ENCODE peak calls at places on chromosome 6, in ten cellular contexts. Y, Q, I, C, L, E, O, G, T and B are unnamed samples.

GRCh38 chr6:53982361-53983050 is 128.7 kb upstream of the MLIP start:
- DNase-seq in Y (no peak), Q (no peak), I (no peak), C (no peak), L (no peak), E (no peak), O (no peak), G (no peak), T (peak; percentile 75), B (no peak)

GRCh38 chr6:44051516-44051915 is 75.7 kb downstream of the MRPL14 start:
- DNase-seq in Y (no peak), Q (no peak), I (no peak), C (no peak), L (no peak), E (peak; percentile 76), O (no peak), G (no peak), T (peak; percentile 97), B (no peak)

GRCh38 chr6:33966536-33966935 is 162.7 kb upstream of the MLN start:
- DNase-seq in Y (no peak), Q (no peak), I (no peak), C (no peak), L (no peak), E (no peak), O (no peak), G (no peak), T (no peak), B (no peak)

GRCh38 chr6:36387440-36388303 is at the start of gene ETV7:
- DNase-seq in Y (no peak), Q (no peak), I (peak; percentile 22), C (no peak), L (peak; percentile 3), E (no peak), O (no peak), G (no peak), T (peak; percentile 75), B (peak; percentile 49)

GRCh38 chr6:37302086-37302686 is 44.2 kb upstream of the TMEM217 start:
- DNase-seq in Y (no peak), Q (no peak), I (no peak), C (no peak), L (no peak), E (no peak), O (no peak), G (peak; percentile 97), T (no peak), B (no peak)

GRCh38 chr6:161533266-161533665 is 259.4 kb upstream of the AGPAT4 start:
- DNase-seq in Y (no peak), Q (no peak), I (no peak), C (no peak), L (no peak), E (no peak), O (no peak), G (no peak), T (no peak), B (no peak)

GRCh38 chr6:33761922-33762629 is 15.4 kb upstream of the IP6K3 start:
- DNase-seq in Y (no peak), Q (peak; percentile 55), I (peak; percentile 16), C (no peak), L (no peak), E (peak; percentile 26), O (peak; percentile 62), G (peak; percentile 37), T (peak; percentile 55), B (no peak)

GRCh38 chr6:129370268-129370916 is 339.6 kb downstream of the ARHGAP18 start:
- DNase-seq in Y (peak; percentile 1), Q (peak; percentile 5), I (peak; percentile 26), C (no peak), L (no peak), E (peak; percentile 46), O (peak; percentile 56), G (no peak), T (peak; percentile 60), B (no peak)

GRCh38 chr6:144595266-144595665 is 310.1 kb downstream of the UTRN start:
- DNase-seq in Y (no peak), Q (no peak), I (no peak), C (no peak), L (no peak), E (no peak), O (no peak), G (no peak), T (peak; percentile 80), B (no peak)

GRCh38 chr6:139336488-139336887 is 38.0 kb downstream of the CITED2 start:
- DNase-seq in Y (no peak), Q (peak; percentile 19), I (no peak), C (no peak), L (no peak), E (no peak), O (no peak), G (no peak), T (peak; percentile 58), B (no peak)

GRCh38 chr6:31400467-31401289 is 2.7 kb upstream of the MICA start:
- DNase-seq in Y (no peak), Q (no peak), I (peak; percentile 65), C (peak; percentile 91), L (peak; percentile 62), E (peak; percentile 28), O (peak; percentile 43), G (peak; percentile 41), T (peak; percentile 81), B (peak; percentile 79)

GRCh38 chr6:36977470-36977941 is 8.5 kb downstream of the MTCH1 start:
- DNase-seq in Y (no peak), Q (no peak), I (no peak), C (no peak), L (no peak), E (no peak), O (no peak), G (no peak), T (no peak), B (no peak)

GRCh38 chr6:164109770-164110140 is 695.2 kb downstream of the QKI start:
- DNase-seq in Y (no peak), Q (no peak), I (no peak), C (no peak), L (no peak), E (no peak), O (no peak), G (no peak), T (peak; percentile 49), B (no peak)

GRCh38 chr6:79408598-79408997 is 128.6 kb downstream of the LCA5 start:
- DNase-seq in Y (no peak), Q (no peak), I (no peak), C (no peak), L (no peak), E (no peak), O (no peak), G (no peak), T (no peak), B (no peak)

GRCh38 chr6:108186226-108186625 is 20.4 kb downstream of the NR2E1 start:
- DNase-seq in Y (no peak), Q (no peak), I (no peak), C (no peak), L (no peak), E (no peak), O (no peak), G (no peak), T (no peak), B (no peak)

GRCh38 chr6:53347250-53347920 is 1.4 kb downstream of the ELOVL5 start:
- DNase-seq in Y (no peak), Q (no peak), I (no peak), C (no peak), L (peak; percentile 13), E (no peak), O (peak; percentile 47), G (no peak), T (peak; percentile 59), B (no peak)

GRCh38 chr6:75524322-75524972 is 30.8 kb upstream of the FILIP1 start:
- DNase-seq in Y (no peak), Q (no peak), I (no peak), C (no peak), L (no peak), E (peak; percentile 86), O (no peak), G (no peak), T (peak; percentile 97), B (no peak)

GRCh38 chr6:50128420-50129005 is 78.8 kb upstream of the DEFB112 start:
- DNase-seq in Y (no peak), Q (peak; percentile 20), I (no peak), C (no peak), L (no peak), E (peak; percentile 23), O (no peak), G (no peak), T (peak; percentile 17), B (no peak)

GRCh38 chr6:14732226-14732844 is 513.5 kb upstream of the JARID2 start:
- DNase-seq in Y (no peak), Q (no peak), I (no peak), C (no peak), L (no peak), E (no peak), O (no peak), G (no peak), T (no peak), B (no peak)

GRCh38 chr6:147448212-147448611 is 60.3 kb upstream of the SAMD5 start:
- DNase-seq in Y (no peak), Q (no peak), I (no peak), C (no peak), L (no peak), E (no peak), O (no peak), G (no peak), T (no peak), B (no peak)

GRCh38 chr6:31901415-31901952 is 402 bp downstream of the ZBTB12 start:
- DNase-seq in Y (no peak), Q (no peak), I (peak; percentile 54), C (no peak), L (peak; percentile 49), E (peak; percentile 19), O (peak; percentile 64), G (no peak), T (peak; percentile 62), B (no peak)

GRCh38 chr6:4953440-4953839 is 50.4 kb downstream of the RPP40 start:
- DNase-seq in Y (no peak), Q (no peak), I (no peak), C (peak; percentile 11), L (no peak), E (no peak), O (no peak), G (no peak), T (no peak), B (no peak)

GRCh38 chr6:11366183-11366933 is 133.9 kb upstream of the NEDD9 start:
- DNase-seq in Y (no peak), Q (no peak), I (peak; percentile 13), C (no peak), L (no peak), E (no peak), O (no peak), G (no peak), T (no peak), B (peak; percentile 70)

GRCh38 chr6:153334121-153334520 is 203.0 kb upstream of the RGS17 start:
- DNase-seq in Y (no peak), Q (no peak), I (no peak), C (no peak), L (no peak), E (no peak), O (no peak), G (no peak), T (no peak), B (no peak)

GRCh38 chr6:161951139-161951538 is 677.3 kb upstream of the AGPAT4 start:
- DNase-seq in Y (no peak), Q (no peak), I (no peak), C (no peak), L (no peak), E (no peak), O (no peak), G (no peak), T (no peak), B (no peak)

GRCh38 chr6:89475634-89476033 is 42.7 kb downstream of the ANKRD6 start:
- DNase-seq in Y (no peak), Q (no peak), I (no peak), C (no peak), L (no peak), E (no peak), O (no peak), G (no peak), T (peak; percentile 40), B (no peak)

GRCh38 chr6:161238076-161238869 is 35.6 kb downstream of the AGPAT4 start:
- DNase-seq in Y (no peak), Q (no peak), I (no peak), C (no peak), L (no peak), E (no peak), O (peak; percentile 73), G (no peak), T (no peak), B (no peak)

GRCh38 chr6:90940812-90941481 is 354.1 kb upstream of the MAP3K7 start:
- DNase-seq in Y (no peak), Q (peak; percentile 55), I (no peak), C (no peak), L (no peak), E (peak; percentile 12), O (peak; percentile 36), G (peak; percentile 15), T (peak; percentile 31), B (no peak)